ENCODE peak calls at places on chromosomes 3 and 15, in five cellular contexts. T, B, G, H and U are unnamed samples.

GRCh38 chr15:88907111-88907510 is 6.1 kb downstream of the MFGE8 start:
- DNase-seq in T (no peak), B (no peak), G (no peak), H (no peak), U (no peak)

GRCh38 chr15:57806003-57806402 is 99.5 kb downstream of the POLR2M start:
- DNase-seq in T (no peak), B (no peak), G (no peak), H (no peak), U (no peak)

GRCh38 chr3:197186887-197187588 is 111.4 kb downstream of the DLG1 start:
- DNase-seq in T (peak), B (no peak), G (no peak), H (peak), U (peak)

GRCh38 chr15:85615930-85616329 is 178.8 kb downstream of the KLHL25 start:
- DNase-seq in T (no peak), B (no peak), G (peak), H (no peak), U (no peak)

GRCh38 chr3:11096266-11097135 is 57.8 kb upstream of the HRH1 start:
- DNase-seq in T (peak), B (peak), G (peak), H (peak), U (peak)

GRCh38 chr3:136856665-136857064 is 5.3 kb upstream of the NCK1 start:
- DNase-seq in T (no peak), B (no peak), G (no peak), H (no peak), U (no peak)

GRCh38 chr15:101232677-101233076 is 19.2 kb downstream of the CHSY1 start:
- DNase-seq in T (no peak), B (no peak), G (no peak), H (no peak), U (no peak)

GRCh38 chr15:72936237-72936636 is 116.0 kb upstream of the NEO1 start:
- DNase-seq in T (no peak), B (no peak), G (no peak), H (no peak), U (no peak)

GRCh38 chr3:167318996-167319615 is 61.0 kb downstream of the ZBBX start:
- DNase-seq in T (peak), B (no peak), G (no peak), H (no peak), U (no peak)

GRCh38 chr15:100781061-100781960 is 98.3 kb upstream of the ALDH1A3 start:
- DNase-seq in T (no peak), B (peak), G (peak), H (no peak), U (no peak)

GRCh38 chr3:188421151-188421821 is 267.3 kb downstream of the LPP start:
- DNase-seq in T (no peak), B (no peak), G (no peak), H (peak), U (peak)

GRCh38 chr3:78988324-78988723 is 779.5 kb downstream of the ROBO1 start:
- DNase-seq in T (no peak), B (no peak), G (no peak), H (no peak), U (no peak)

GRCh38 chr15:37125143-37125542 is 24.8 kb upstream of the MEIS2 start:
- DNase-seq in T (no peak), B (no peak), G (no peak), H (peak), U (no peak)

GRCh38 chr3:149648525-149648924 is 9.3 kb downstream of the WWTR1 start:
- DNase-seq in T (no peak), B (no peak), G (no peak), H (no peak), U (no peak)

GRCh38 chr3:94083261-94083660 is 20.4 kb downstream of the NSUN3 start:
- DNase-seq in T (no peak), B (no peak), G (no peak), H (no peak), U (no peak)

GRCh38 chr3:194664857-194665256 is 7.1 kb downstream of the LSG1 start:
- DNase-seq in T (no peak), B (no peak), G (no peak), H (peak), U (no peak)

GRCh38 chr3:138256022-138256421 is 68.9 kb downstream of the ARMC8 start:
- DNase-seq in T (no peak), B (no peak), G (no peak), H (no peak), U (no peak)

GRCh38 chr3:23671901-23672589 is 133.7 kb upstream of the UBE2E1 start:
- DNase-seq in T (no peak), B (no peak), G (peak), H (no peak), U (no peak)

GRCh38 chr3:55591893-55592292 is 104.8 kb upstream of the WNT5A start:
- DNase-seq in T (no peak), B (peak), G (no peak), H (no peak), U (no peak)

GRCh38 chr3:39260957-39261356 is 18.9 kb downstream of the CX3CR1 start:
- DNase-seq in T (no peak), B (peak), G (peak), H (peak), U (peak)

GRCh38 chr15:76234337-76234889 is 76.9 kb downstream of the ETFA start:
- DNase-seq in T (peak), B (no peak), G (no peak), H (no peak), U (no peak)

GRCh38 chr15:78929536-78930264 is 15.1 kb downstream of the CTSH start:
- DNase-seq in T (no peak), B (no peak), G (no peak), H (no peak), U (no peak)

GRCh38 chr15:87477759-87478687 is 778.5 kb downstream of the NTRK3 start:
- DNase-seq in T (peak), B (peak), G (no peak), H (peak), U (peak)

GRCh38 chr3:133956982-133957381 is 61.3 kb upstream of the RAB6B start:
- DNase-seq in T (no peak), B (no peak), G (no peak), H (no peak), U (no peak)

GRCh38 chr3:29267231-29267630 is 13.6 kb upstream of the RBMS3 start:
- DNase-seq in T (no peak), B (no peak), G (no peak), H (no peak), U (no peak)

GRCh38 chr15:40821195-40821594 is 7.3 kb downstream of the PPP1R14D start:
- DNase-seq in T (no peak), B (no peak), G (no peak), H (no peak), U (no peak)

GRCh38 chr3:179404307-179404706 is 47.0 kb downstream of the GNB4 start:
- DNase-seq in T (no peak), B (no peak), G (no peak), H (no peak), U (no peak)

GRCh38 chr15:84681822-84682221 is 23.8 kb upstream of the NMB start:
- DNase-seq in T (no peak), B (no peak), G (no peak), H (peak), U (no peak)

GRCh38 chr3:149828390-149828789 is 15.4 kb downstream of the RNF13 start:
- DNase-seq in T (no peak), B (no peak), G (no peak), H (no peak), U (no peak)

GRCh38 chr3:196650740-196651311 is 11.3 kb downstream of the NRROS start:
- DNase-seq in T (no peak), B (no peak), G (no peak), H (peak), U (peak)

GRCh38 chr3:175956964-175957363 is 1097.8 kb downstream of the NAALADL2 start:
- DNase-seq in T (no peak), B (no peak), G (no peak), H (no peak), U (no peak)